ENCODE peak calls at places on chromosome 3, in six cellular contexts. One of them, this sample, is unnamed.

GRCh38 chr3:56681963-56682457 is 1.1 kb downstream of the TASOR start:
- DNase-seq in IMR-90: no peak
- DNase-seq in A549: no peak
- DNase-seq in lower leg skin: no peak
- DNase-seq in GM23338: peak
- DNase-seq in right atrium auricular region: no peak
- DNase-seq in this sample: no peak

GRCh38 chr3:42894693-42895092 is 11.2 kb upstream of the ZNF662 start:
- DNase-seq in IMR-90: no peak
- DNase-seq in lower leg skin: no peak
- DNase-seq in right atrium auricular region: no peak
- DNase-seq in GM23338: no peak
- DNase-seq in A549: no peak
- DNase-seq in this sample: no peak

GRCh38 chr3:76456322-76456721 is 583.6 kb upstream of the ROBO2 start:
- DNase-seq in IMR-90: no peak
- DNase-seq in GM23338: no peak
- DNase-seq in right atrium auricular region: no peak
- DNase-seq in lower leg skin: no peak
- DNase-seq in A549: no peak
- DNase-seq in this sample: no peak

GRCh38 chr3:186209810-186210752 is 101.2 kb upstream of the ETV5 start:
- DNase-seq in A549: no peak
- DNase-seq in lower leg skin: peak
- DNase-seq in right atrium auricular region: no peak
- DNase-seq in IMR-90: peak
- DNase-seq in GM23338: peak
- DNase-seq in this sample: peak

GRCh38 chr3:57966823-57967222 is 41.4 kb upstream of the FLNB start:
- DNase-seq in IMR-90: peak
- DNase-seq in right atrium auricular region: no peak
- DNase-seq in A549: no peak
- DNase-seq in lower leg skin: no peak
- DNase-seq in GM23338: no peak
- DNase-seq in this sample: no peak

GRCh38 chr3:129485681-129486056 is 42.8 kb upstream of the RHO start:
- DNase-seq in GM23338: no peak
- DNase-seq in A549: no peak
- DNase-seq in IMR-90: peak
- DNase-seq in right atrium auricular region: peak
- DNase-seq in lower leg skin: peak
- DNase-seq in this sample: peak

GRCh38 chr3:106714400-106714799 is 662.8 kb upstream of the CCDC54 start:
- DNase-seq in A549: no peak
- DNase-seq in right atrium auricular region: no peak
- DNase-seq in GM23338: no peak
- DNase-seq in IMR-90: no peak
- DNase-seq in lower leg skin: no peak
- DNase-seq in this sample: no peak

GRCh38 chr3:47016934-47017435 is 37.5 kb downstream of the NBEAL2 start:
- DNase-seq in lower leg skin: no peak
- DNase-seq in IMR-90: peak
- DNase-seq in GM23338: no peak
- DNase-seq in A549: no peak
- DNase-seq in right atrium auricular region: no peak
- DNase-seq in this sample: no peak

GRCh38 chr3:48194446-48195071 is 6.3 kb upstream of the CDC25A start:
- DNase-seq in lower leg skin: peak
- DNase-seq in IMR-90: peak
- DNase-seq in A549: peak
- DNase-seq in right atrium auricular region: peak
- DNase-seq in GM23338: peak
- DNase-seq in this sample: no peak

DNA sequence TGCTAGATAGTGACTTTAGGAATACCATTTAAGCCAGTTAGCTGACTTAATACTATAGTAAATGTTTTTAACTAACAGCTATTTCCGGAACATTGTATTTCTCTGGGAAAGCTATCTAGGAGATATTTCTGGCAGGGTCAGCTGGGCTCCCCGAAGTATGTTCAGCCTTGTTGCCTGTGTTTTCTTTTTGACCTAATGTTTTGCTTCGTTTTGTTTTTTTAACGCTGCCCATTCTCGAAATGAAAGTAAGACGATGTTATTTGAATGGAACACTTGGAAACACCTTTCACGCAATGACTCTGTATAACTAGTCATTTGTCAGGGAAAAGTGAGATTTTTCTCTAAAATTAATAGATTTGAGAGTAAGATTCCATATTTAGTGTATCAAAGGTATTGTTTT is 702.9 kb upstream of the NAALADL2 start:
- DNase-seq in right atrium auricular region: no peak
- DNase-seq in A549: no peak
- DNase-seq in IMR-90: no peak
- DNase-seq in GM23338: no peak
- DNase-seq in lower leg skin: no peak
- DNase-seq in this sample: no peak
- H3K4me3 ChIP-seq in right atrium auricular region: no peak
- H3K4me3 ChIP-seq in A549: no peak
- H3K4me3 ChIP-seq in IMR-90: no peak
- H3K4me3 ChIP-seq in GM23338: no peak
- H3K4me3 ChIP-seq in lower leg skin: no peak
- H3K4me3 ChIP-seq in this sample: peak

GRCh38 chr3:16550676-16551341 is 37.3 kb upstream of the RFTN1 start:
- DNase-seq in lower leg skin: peak
- DNase-seq in A549: peak
- DNase-seq in right atrium auricular region: peak
- DNase-seq in GM23338: peak
- DNase-seq in IMR-90: peak
- DNase-seq in this sample: no peak
- H3K4me3 ChIP-seq in lower leg skin: no peak
- H3K4me3 ChIP-seq in A549: no peak
- H3K4me3 ChIP-seq in right atrium auricular region: no peak
- H3K4me3 ChIP-seq in GM23338: peak
- H3K4me3 ChIP-seq in IMR-90: no peak
- H3K4me3 ChIP-seq in this sample: peak

GRCh38 chr3:88032245-88032644 is 26.6 kb downstream of the CGGBP1 start:
- DNase-seq in GM23338: no peak
- DNase-seq in lower leg skin: no peak
- DNase-seq in IMR-90: peak
- DNase-seq in right atrium auricular region: no peak
- DNase-seq in A549: no peak
- DNase-seq in this sample: no peak
- H3K4me3 ChIP-seq in GM23338: no peak
- H3K4me3 ChIP-seq in lower leg skin: no peak
- H3K4me3 ChIP-seq in IMR-90: peak
- H3K4me3 ChIP-seq in right atrium auricular region: no peak
- H3K4me3 ChIP-seq in A549: peak
- H3K4me3 ChIP-seq in this sample: peak

GRCh38 chr3:98565843-98566242 is 27.6 kb downstream of the CPOX start:
- DNase-seq in right atrium auricular region: no peak
- DNase-seq in GM23338: no peak
- DNase-seq in A549: no peak
- DNase-seq in lower leg skin: no peak
- DNase-seq in IMR-90: no peak
- DNase-seq in this sample: no peak

GRCh38 chr3:98564282-98565005 is 29.0 kb downstream of the CPOX start:
- DNase-seq in A549: no peak
- DNase-seq in lower leg skin: no peak
- DNase-seq in GM23338: no peak
- DNase-seq in IMR-90: no peak
- DNase-seq in right atrium auricular region: no peak
- DNase-seq in this sample: no peak

GRCh38 chr3:98563661-98564281 is 29.6 kb downstream of the CPOX start:
- DNase-seq in IMR-90: peak
- DNase-seq in lower leg skin: no peak
- DNase-seq in right atrium auricular region: no peak
- DNase-seq in GM23338: no peak
- DNase-seq in A549: no peak
- DNase-seq in this sample: no peak

GRCh38 chr3:98567646-98568280 is 25.6 kb downstream of the CPOX start:
- DNase-seq in right atrium auricular region: no peak
- DNase-seq in IMR-90: no peak
- DNase-seq in A549: no peak
- DNase-seq in lower leg skin: no peak
- DNase-seq in GM23338: no peak
- DNase-seq in this sample: no peak

GRCh38 chr3:98565237-98565643 is 28.2 kb downstream of the CPOX start:
- DNase-seq in A549: no peak
- DNase-seq in IMR-90: no peak
- DNase-seq in GM23338: no peak
- DNase-seq in lower leg skin: no peak
- DNase-seq in right atrium auricular region: no peak
- DNase-seq in this sample: no peak
- H3K4me3 ChIP-seq in A549: no peak
- H3K4me3 ChIP-seq in IMR-90: no peak
- H3K4me3 ChIP-seq in GM23338: no peak
- H3K4me3 ChIP-seq in lower leg skin: no peak
- H3K4me3 ChIP-seq in right atrium auricular region: no peak
- H3K4me3 ChIP-seq in this sample: no peak

GRCh38 chr3:108389361-108389760 is 93.0 kb downstream of the HHLA2 start:
- DNase-seq in A549: no peak
- DNase-seq in right atrium auricular region: no peak
- DNase-seq in IMR-90: no peak
- DNase-seq in lower leg skin: no peak
- DNase-seq in GM23338: no peak
- DNase-seq in this sample: no peak
- H3K4me3 ChIP-seq in A549: no peak
- H3K4me3 ChIP-seq in right atrium auricular region: no peak
- H3K4me3 ChIP-seq in IMR-90: no peak
- H3K4me3 ChIP-seq in lower leg skin: no peak
- H3K4me3 ChIP-seq in GM23338: no peak
- H3K4me3 ChIP-seq in this sample: no peak